ENCODE peak calls at places on chromosomes 11 and 22, in five cellular contexts. O is HAP-1, B is right lobe of liver, R is prostate gland, D is endodermal cell. H is an unnamed sample.

GRCh38 chr11:15006139-15006759 is 34.1 kb upstream of the CALCA start:
- DNase-seq in O (no peak), B (no peak), R (no peak), D (no peak), H (no peak)

GRCh38 chr11:19959697-19960096 is 200.6 kb downstream of the DBX1 start:
- DNase-seq in O (no peak), B (no peak), R (no peak), D (no peak), H (no peak)

GRCh38 chr11:118530683-118531596 is at the start of gene TMEM25:
- DNase-seq in O (no peak), B (peak; percentile 77), R (peak; percentile 69), D (peak; percentile 91), H (peak; percentile 89)

GRCh38 chr22:37607010-37607911 is 1.4 kb upstream of the GGA1 start:
- DNase-seq in O (peak; percentile 91), B (peak; percentile 92), R (peak; percentile 91), D (peak; percentile 99), H (peak; percentile 96)

GRCh38 chr11:15819679-15820286 is 536.6 kb downstream of the SOX6 start:
- DNase-seq in O (peak; percentile 83), B (peak; percentile 89), R (peak; percentile 68), D (peak; percentile 90), H (peak; percentile 80)

GRCh38 chr22:23534201-23534850 is 45.8 kb downstream of the IGLL1 start:
- DNase-seq in O (no peak), B (peak; percentile 43), R (no peak), D (no peak), H (no peak)

GRCh38 chr11:9527481-9528140 is 45.9 kb upstream of the WEE1 start:
- DNase-seq in O (peak; percentile 51), B (no peak), R (peak; percentile 71), D (no peak), H (no peak)

GRCh38 chr22:28761449-28761755 is 11.1 kb upstream of the CCDC117 start:
- DNase-seq in O (no peak), B (no peak), R (no peak), D (peak; percentile 59), H (no peak)

GRCh38 chr11:12214751-12215150 is 104.4 kb downstream of the MICAL2 start:
- DNase-seq in O (no peak), B (no peak), R (no peak), D (no peak), H (peak; percentile 16)

GRCh38 chr22:49278357-49278756 is 549.3 kb downstream of the BRD1 start:
- DNase-seq in O (no peak), B (no peak), R (no peak), D (no peak), H (no peak)

GRCh38 chr11:35190804-35191348 is 51.9 kb downstream of the CD44 start:
- DNase-seq in O (no peak), B (no peak), R (no peak), D (no peak), H (peak; percentile 47)

GRCh38 chr11:69099193-69099592 is 50.5 kb downstream of the TPCN2 start:
- DNase-seq in O (no peak), B (no peak), R (no peak), D (no peak), H (no peak)

GRCh38 chr22:30918761-30919160 is 49.8 kb downstream of the MORC2 start:
- DNase-seq in O (no peak), B (no peak), R (no peak), D (no peak), H (no peak)

GRCh38 chr11:73425118-73425517 is 48.9 kb downstream of the RELT start:
- DNase-seq in O (no peak), B (no peak), R (no peak), D (no peak), H (no peak)
- H3K4me3 ChIP-seq in O (no peak overlapping the region), B (no peak overlapping the region), R (no peak overlapping the region), D (no peak overlapping the region), H (no peak overlapping the region)

DNA sequence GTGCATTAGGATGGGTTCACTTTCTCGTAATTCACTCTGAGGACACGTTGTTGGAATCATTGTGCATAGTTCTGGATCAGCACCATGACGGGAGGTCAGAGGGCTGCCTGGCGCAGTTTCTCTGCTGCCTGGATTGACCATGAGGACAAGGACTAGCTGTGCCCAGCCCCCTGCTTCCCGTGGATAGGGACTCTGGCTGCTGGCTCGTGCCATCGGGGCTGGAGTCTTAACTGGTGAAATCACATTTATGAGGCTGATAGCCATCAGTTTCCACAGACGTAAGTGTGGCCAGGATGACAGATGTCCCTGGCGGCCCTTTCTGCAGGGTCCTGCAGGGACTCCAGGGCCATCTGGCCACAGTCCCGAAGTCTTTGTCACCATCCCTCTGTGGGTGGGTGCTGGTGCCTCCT is 24.1 kb upstream of the GRAMD4 start:
- DNase-seq in O (no peak), B (peak; percentile 53), R (no peak), D (no peak), H (no peak)
- H3K4me1 ChIP-seq in O (no peaks in the 10 kb centered on the region), B (no peaks in the 10 kb centered on the region), R (peaks cover 5% of the 10 kb centered on the region), D (no peaks in the 10 kb centered on the region), H (peaks cover 17% of the 10 kb centered on the region)

DNA sequence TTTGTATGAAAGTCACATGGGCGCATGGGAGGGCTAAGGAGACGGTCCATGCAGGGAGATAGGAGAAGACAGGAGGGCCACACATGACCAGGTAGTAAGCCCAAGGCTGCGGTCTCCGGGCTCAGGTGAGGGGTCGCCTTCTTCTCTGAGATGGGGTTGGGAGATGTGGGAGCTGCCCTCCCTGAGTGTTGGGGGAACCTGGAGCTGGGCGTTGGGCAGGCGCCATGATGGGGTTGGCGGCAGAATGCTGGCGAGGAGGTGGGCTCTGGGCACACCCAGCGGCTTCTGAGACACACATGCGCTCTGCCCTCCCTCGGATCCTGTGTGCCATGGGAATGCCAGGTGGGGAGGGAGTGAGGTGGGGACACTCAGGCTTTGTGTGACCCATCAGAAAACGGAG is 254.8 kb downstream of the TBC1D22A start:
- DNase-seq in O (no peak), B (no peak), R (no peak), D (no peak), H (peak; percentile 17)
- H3K9me3 ChIP-seq in O (peaks cover 2% of the 10 kb centered on the region), B (no peaks in the 10 kb centered on the region), R (no peaks in the 10 kb centered on the region), D (peaks cover 15% of the 10 kb centered on the region), H (no peaks in the 10 kb centered on the region)

GRCh38 chr22:42442746-42443145 is 10.5 kb upstream of the NFAM1 start:
- DNase-seq in O (no peak), B (no peak), R (no peak), D (no peak), H (no peak)

GRCh38 chr22:42440728-42441127 is 8.5 kb upstream of the NFAM1 start:
- DNase-seq in O (no peak), B (no peak), R (no peak), D (no peak), H (no peak)

GRCh38 chr22:42444060-42444904 is 12.1 kb upstream of the NFAM1 start:
- DNase-seq in O (peak; percentile 93), B (peak; percentile 74), R (peak; percentile 67), D (peak; percentile 97), H (peak; percentile 80)

GRCh38 chr22:42446151-42446550 is 13.9 kb upstream of the NFAM1 start:
- DNase-seq in O (no peak), B (no peak), R (no peak), D (no peak), H (no peak)

GRCh38 chr22:42443240-42444059 is 11.2 kb upstream of the NFAM1 start:
- DNase-seq in O (no peak), B (no peak), R (no peak), D (no peak), H (no peak)
- H3K4me3 ChIP-seq in O (no peak overlapping the region), B (no peak overlapping the region), R (no peak overlapping the region), D (no peak overlapping the region), H (no peak overlapping the region)

GRCh38 chr11:86948733-86949132 is 6.5 kb downstream of the FZD4 start:
- DNase-seq in O (no peak), B (no peak), R (no peak), D (no peak), H (no peak)
- H3K4me1 ChIP-seq in O (peaks cover 7% of the 10 kb centered on the region), B (peaks cover 1% of the 10 kb centered on the region), R (no peaks in the 10 kb centered on the region), D (peaks cover 10% of the 10 kb centered on the region), H (peaks cover 9% of the 10 kb centered on the region)

GRCh38 chr22:16962501-16962900 is 45.5 kb downstream of the GAB4 start:
- DNase-seq in O (no peak), B (no peak), R (no peak), D (no peak), H (no peak)
- H3K9me3 ChIP-seq in O (no peaks in the 10 kb centered on the region), B (no peaks in the 10 kb centered on the region), R (no peaks in the 10 kb centered on the region), D (peaks cover 7% of the 10 kb centered on the region), H (no peaks in the 10 kb centered on the region)

DNA sequence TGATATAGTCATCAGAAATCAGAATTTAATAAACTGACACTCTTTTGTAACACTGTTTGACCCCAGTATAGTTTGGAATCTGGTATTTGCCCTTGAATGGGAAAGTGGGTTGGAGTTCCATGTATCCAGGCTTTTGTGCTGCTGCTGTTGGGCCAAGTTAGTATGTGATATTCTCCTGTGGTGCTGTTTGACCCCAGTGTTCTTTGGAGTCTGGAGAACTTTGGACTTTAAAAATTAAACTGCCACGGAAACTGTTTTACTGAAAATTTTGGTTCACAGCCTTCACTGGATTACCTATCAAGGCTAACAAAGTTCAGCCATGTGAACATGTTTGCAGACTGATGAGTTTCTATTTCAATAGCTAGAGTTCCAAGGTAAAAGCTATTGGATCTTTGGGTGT is 740 bp downstream of the GLYATL1 start:
- DNase-seq in O (no peak), B (peak; percentile 69), R (no peak), D (no peak), H (no peak)
- H3K4me3 ChIP-seq in O (no peak overlapping the region), B (peak overlapping the region; percentile 61), R (no peak overlapping the region), D (no peak overlapping the region), H (no peak overlapping the region)

DNA sequence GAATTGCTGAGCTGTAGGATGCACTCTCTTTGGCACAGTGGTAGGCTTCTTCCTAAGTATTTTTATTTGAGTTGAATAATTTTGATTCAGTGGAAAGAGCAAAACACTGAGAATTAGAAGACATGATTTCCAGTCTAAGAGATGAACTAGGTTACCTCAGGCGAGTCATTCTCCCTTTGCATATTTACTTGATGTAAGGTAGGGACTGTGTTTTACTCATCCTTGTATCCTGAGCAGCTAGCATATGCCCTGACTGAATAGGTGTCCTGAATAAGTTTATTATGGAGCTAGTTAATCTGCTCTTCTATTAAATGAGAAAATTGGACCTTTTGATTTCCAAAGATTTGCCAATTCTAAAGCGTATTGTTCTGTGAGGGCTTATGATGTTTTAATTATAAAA is 50.7 kb downstream of the STIM1 start:
- DNase-seq in O (no peak), B (no peak), R (no peak), D (no peak), H (no peak)
- H3K4me1 ChIP-seq in O (no peaks in the 10 kb centered on the region), B (peaks cover 45% of the 10 kb centered on the region), R (no peaks in the 10 kb centered on the region), D (no peaks in the 10 kb centered on the region), H (peaks cover 41% of the 10 kb centered on the region)

H was measured in Caco-2.